ENCODE peak calls at places on chromosome 13, in four cellular contexts. H is SK-N-SH, T is K562, O is H1. W is an unnamed sample.

GRCh38 chr13:61128850-61129645 is 286.6 kb downstream of the PCDH20 start:
- DNase-seq in T (no peak), O (no peak), H (no peak), W (no peak)

GRCh38 chr13:26185720-26186119 is 36.4 kb downstream of the RNF6 start:
- DNase-seq in O (no peak), T (no peak), H (no peak), W (no peak)

GRCh38 chr13:110593430-110594130 is 21.8 kb upstream of the NAXD start:
- DNase-seq in T (peak; percentile 77), O (no peak), H (peak; percentile 80), W (peak; percentile 65)

GRCh38 chr13:23619073-23619855 is 49.1 kb downstream of the TNFRSF19 start:
- DNase-seq in O (no peak), H (no peak), T (no peak), W (no peak)

GRCh38 chr13:21670883-21671792 is at the start of gene FGF9:
- DNase-seq in T (peak; percentile 73), O (no peak), H (peak; percentile 84), W (peak; percentile 31)

GRCh38 chr13:60229708-60230272 is 66.1 kb upstream of the DIAPH3 start:
- DNase-seq in O (no peak), H (peak; percentile 21), T (peak; percentile 55), W (no peak)

GRCh38 chr13:43206858-43207257 is 183.5 kb downstream of the DNAJC15 start:
- DNase-seq in H (no peak), T (no peak), O (no peak), W (no peak)

GRCh38 chr13:102680842-102681725 is 13.8 kb downstream of the METTL21C start:
- DNase-seq in T (no peak), O (no peak), H (no peak), W (no peak)

GRCh38 chr13:110471833-110472162 is 89.7 kb downstream of the RAB20 start:
- DNase-seq in H (no peak), O (no peak), T (peak; percentile 75), W (no peak)

GRCh38 chr13:109577191-109577700 is 209.1 kb downstream of the IRS2 start:
- DNase-seq in H (no peak), O (no peak), T (no peak), W (no peak)

GRCh38 chr13:27962128-27962841 is 6.8 kb downstream of the CDX2 start:
- DNase-seq in O (no peak), H (peak; percentile 15), T (no peak), W (peak; percentile 52)

GRCh38 chr13:27269114-27269665 is 1.4 kb upstream of the RASL11A start:
- DNase-seq in H (no peak), O (no peak), T (no peak), W (no peak)

GRCh38 chr13:37492741-37493514 is 105.6 kb downstream of the POSTN start:
- DNase-seq in O (no peak), T (no peak), H (no peak), W (no peak)

GRCh38 chr13:98653471-98653985 is 76.6 kb upstream of the STK24 start:
- DNase-seq in H (peak; percentile 84), O (peak; percentile 77), T (peak; percentile 68), W (peak; percentile 63)

GRCh38 chr13:113437408-113438010 is 15.8 kb downstream of the ADPRHL1 start:
- DNase-seq in H (no peak), T (no peak), O (no peak), W (peak; percentile 76)
- TF ChIP-seq GABPA in H (no peak), T (no peak), O (no peak), W (no peak)

GRCh38 chr13:29905845-29906244 is 55.4 kb upstream of the UBL3 start:
- DNase-seq in H (no peak), O (no peak), T (no peak), W (peak; percentile 24)

GRCh38 chr13:29906432-29907011 is 56.1 kb upstream of the UBL3 start:
- DNase-seq in O (no peak), H (no peak), T (no peak), W (no peak)

GRCh38 chr13:29902632-29903305 is 52.4 kb upstream of the UBL3 start:
- DNase-seq in H (no peak), T (no peak), O (no peak), W (no peak)

GRCh38 chr13:29903524-29903923 is 53.1 kb upstream of the UBL3 start:
- DNase-seq in T (no peak), H (no peak), O (no peak), W (no peak)

DNA sequence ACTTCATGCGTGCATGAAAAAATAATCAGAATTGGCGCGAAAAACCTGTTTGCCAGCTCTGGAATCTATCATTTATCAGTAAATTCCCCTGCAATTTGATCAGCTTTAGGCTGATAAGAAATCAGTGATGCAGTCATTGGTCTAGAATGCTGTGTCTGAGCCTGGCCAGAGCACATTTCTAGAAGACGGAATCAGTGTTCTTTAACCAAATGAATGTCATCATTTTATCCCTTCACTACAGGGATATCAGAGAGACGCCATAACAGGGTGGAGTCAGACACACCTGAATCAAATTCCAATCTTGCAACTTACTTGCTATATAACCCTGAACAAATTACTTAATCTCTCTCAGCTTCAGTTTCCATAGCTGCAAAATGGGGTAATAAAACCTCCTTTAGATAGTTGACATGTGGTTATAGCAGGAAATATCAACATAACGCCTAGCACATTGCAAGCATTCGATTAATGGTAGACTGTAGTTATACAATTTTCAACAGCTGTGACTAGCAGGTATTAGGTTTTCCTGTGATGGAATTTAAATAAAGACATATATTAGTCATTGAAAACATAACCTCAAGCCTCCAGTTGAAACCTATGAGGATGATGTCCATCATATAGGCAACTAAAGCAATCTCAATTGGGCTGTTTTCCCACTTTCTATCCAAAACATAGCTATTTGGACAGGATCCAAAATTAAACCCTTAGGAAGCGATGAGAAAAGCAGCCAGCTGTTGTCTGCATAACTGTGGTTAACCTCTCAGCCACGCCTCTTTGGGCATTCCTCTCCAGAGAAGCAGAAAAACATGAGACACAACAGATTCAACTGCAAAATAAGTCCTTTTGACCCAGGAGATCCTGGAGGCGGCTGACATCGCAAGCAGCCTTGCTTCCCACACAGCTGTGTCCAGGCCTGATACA is 51.6 kb upstream of the UBL3 start:
- DNase-seq in T (peak; percentile 14), O (no peak), H (no peak), W (no peak)
- TF ChIP-seq GABPA in T (no peak), O (no peak), H (no peak), W (no peak)

GRCh38 chr13:106689906-106690305 is 122.0 kb upstream of the ARGLU1 start:
- DNase-seq in O (no peak), H (no peak), T (no peak), W (no peak)
- TF ChIP-seq GABPA in O (no peak), H (no peak), T (no peak), W (no peak)

DNA sequence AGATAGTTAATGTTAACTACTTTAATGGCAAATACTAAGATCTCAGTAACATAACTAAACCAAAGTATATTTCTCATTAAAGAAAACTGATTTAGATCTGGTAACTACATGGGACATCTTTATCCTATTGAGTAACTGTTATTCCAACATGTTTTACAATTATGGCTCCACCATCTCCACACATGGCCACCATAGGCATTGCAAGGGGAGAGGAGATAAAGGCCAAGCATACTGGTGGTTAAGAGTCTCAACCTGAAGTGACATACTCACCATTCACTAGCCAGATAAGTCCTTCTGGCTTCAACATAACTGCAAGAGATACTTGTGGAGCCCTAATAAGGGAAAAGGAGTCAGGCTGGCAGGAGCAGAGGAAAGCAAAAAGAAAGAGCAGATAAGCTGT is 1586.4 kb upstream of the SPRY2 start:
- DNase-seq in T (no peak), O (no peak), H (no peak), W (peak; percentile 5)
- TF ChIP-seq GABPA in T (no peak), O (no peak), H (no peak), W (no peak)

GRCh38 chr13:106567421-106568224 is at the start of gene ARGLU1:
- DNase-seq in O (peak; percentile 72), T (peak; percentile 90), H (peak; percentile 91), W (peak; percentile 78)
- TF ChIP-seq GABPA in O (no peak), T (peak; percentile 23), H (no peak), W (peak; percentile 40)

GRCh38 chr13:83223546-83223945 is 658.7 kb downstream of the SLITRK1 start:
- DNase-seq in O (no peak), H (no peak), T (no peak), W (no peak)

GRCh38 chr13:83221256-83221655 is 661.0 kb downstream of the SLITRK1 start:
- DNase-seq in H (no peak), O (no peak), T (peak; percentile 0), W (no peak)

GRCh38 chr13:83219832-83220231 is 662.4 kb downstream of the SLITRK1 start:
- DNase-seq in O (no peak), H (no peak), T (no peak), W (no peak)

GRCh38 chr13:83220241-83220640 is 662.0 kb downstream of the SLITRK1 start:
- DNase-seq in T (no peak), O (no peak), H (no peak), W (no peak)

DNA sequence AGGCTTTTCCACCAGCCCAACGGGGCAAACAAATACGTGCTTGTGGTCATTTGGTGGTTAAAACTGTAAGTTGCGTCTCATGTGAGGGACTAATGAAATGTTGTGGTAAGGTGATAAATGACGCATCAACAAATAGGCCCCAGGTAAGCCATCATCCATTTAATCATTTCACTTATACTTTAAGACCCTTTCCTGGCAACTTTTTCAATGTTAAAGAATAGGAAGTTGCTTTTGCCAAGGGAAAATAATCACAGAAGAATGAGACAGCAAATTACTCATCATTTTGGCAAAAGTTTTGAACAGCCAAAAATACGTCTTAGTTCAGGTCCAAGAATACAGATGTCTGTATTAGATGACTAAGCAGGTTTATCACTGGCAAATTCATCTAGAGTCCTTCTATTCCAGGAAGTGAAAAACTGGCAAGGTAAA is 660.4 kb downstream of the SLITRK1 start:
- DNase-seq in O (no peak), T (no peak), H (no peak), W (no peak)
- TF ChIP-seq GABPA in O (no peak), T (no peak), H (no peak), W (no peak)

DNA sequence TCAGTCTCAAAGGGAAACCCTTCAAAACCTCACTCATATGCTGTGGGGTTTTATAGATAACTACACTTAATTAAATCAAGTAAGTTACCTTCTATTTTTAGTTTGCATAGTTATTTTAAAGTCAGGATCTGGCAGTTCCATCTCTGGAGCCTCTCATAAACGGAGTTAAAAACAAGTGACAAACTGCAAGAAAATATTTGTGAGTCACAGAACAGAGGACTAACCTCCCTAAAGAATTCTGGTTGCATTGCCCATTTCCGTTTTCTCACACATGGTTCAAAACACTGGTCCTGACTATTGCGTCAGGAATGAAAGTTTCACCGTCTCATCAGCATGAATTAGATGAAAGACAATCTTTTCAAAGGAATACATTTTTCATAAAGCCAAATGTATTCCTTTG is 10.6 kb downstream of the RXFP2 start:
- DNase-seq in H (no peak), T (no peak), O (no peak), W (no peak)
- TF ChIP-seq GABPA in H (no peak), T (no peak), O (no peak), W (no peak)

GRCh38 chr13:101007245-101007644 is 332.6 kb upstream of the TMTC4 start:
- DNase-seq in H (no peak), O (no peak), T (no peak), W (no peak)
- TF ChIP-seq GABPA in H (no peak), O (no peak), T (no peak), W (no peak)

GRCh38 chr13:71722206-71722605 is 144.8 kb downstream of the DACH1 start:
- DNase-seq in O (no peak), T (no peak), H (no peak), W (no peak)
- TF ChIP-seq GABPA in O (no peak), T (no peak), H (no peak), W (no peak)

W was measured in HepG2.